ENCODE peak calls at places on chromosomes 2 and 18, in six cellular contexts. W is AG08395; U is activated T-cell treated with anti-CD3 and anti-CD28 coated beads for 48 hours; C is naive thymus-derived CD8-positive, alpha-beta T cell; M is tibial artery; Q is iris pigment epithelial cell. R is an unnamed sample.

GRCh38 chr18:40962784-40963183 is 992.2 kb upstream of the PIK3C3 start:
- DNase-seq in W (no peak), U (no peak), C (no peak), M (no peak), Q (peak), R (no peak)

GRCh38 chr2:19866741-19867140 is 35.0 kb downstream of the TTC32 start:
- DNase-seq in W (no peak), U (no peak), C (no peak), M (no peak), Q (no peak), R (no peak)

GRCh38 chr2:69641887-69642708 is 1.4 kb downstream of the AAK1 start:
- DNase-seq in W (no peak), U (no peak), C (no peak), M (no peak), Q (no peak), R (no peak)

GRCh38 chr18:28189400-28190239 is 12.7 kb upstream of the CDH2 start:
- DNase-seq in W (peak), U (no peak), C (no peak), M (no peak), Q (peak), R (no peak)

GRCh38 chr18:75173758-75174157 is 35.2 kb downstream of the PTGR3 start:
- DNase-seq in W (no peak), U (no peak), C (no peak), M (no peak), Q (no peak), R (no peak)

GRCh38 chr2:219442206-219443015 is 7.8 kb downstream of the SPEG start:
- DNase-seq in W (no peak), U (no peak), C (no peak), M (no peak), Q (no peak), R (no peak)

GRCh38 chr2:241598487-241598886 is 38.5 kb downstream of the THAP4 start:
- DNase-seq in W (no peak), U (no peak), C (no peak), M (no peak), Q (no peak), R (no peak)

GRCh38 chr2:61272421-61273070 is 110.6 kb downstream of the C2orf74 start:
- DNase-seq in W (peak), U (no peak), C (no peak), M (no peak), Q (peak), R (no peak)

GRCh38 chr2:96169868-96170507 is 24.7 kb upstream of the DUSP2 start:
- DNase-seq in W (no peak), U (no peak), C (no peak), M (no peak), Q (no peak), R (no peak)

GRCh38 chr18:48408727-48409590 is at the start of gene ZBTB7C:
- DNase-seq in W (peak), U (no peak), C (no peak), M (peak), Q (peak), R (no peak)

GRCh38 chr2:61658841-61659780 is 121.0 kb upstream of the XPO1 start:
- DNase-seq in W (peak), U (no peak), C (no peak), M (no peak), Q (peak), R (no peak)

GRCh38 chr2:9146656-9147055 is 60.0 kb upstream of the ASAP2 start:
- DNase-seq in W (no peak), U (no peak), C (no peak), M (no peak), Q (no peak), R (no peak)

GRCh38 chr2:233480490-233481202 is 85.9 kb downstream of the USP40 start:
- DNase-seq in W (no peak), U (no peak), C (no peak), M (peak), Q (no peak), R (peak)

GRCh38 chr18:5513947-5514346 is 29.9 kb downstream of the EPB41L3 start:
- DNase-seq in W (no peak), U (no peak), C (no peak), M (no peak), Q (no peak), R (no peak)

GRCh38 chr18:5456577-5457466 is 87.0 kb downstream of the EPB41L3 start:
- DNase-seq in W (peak), U (no peak), C (peak), M (no peak), Q (peak), R (no peak)

GRCh38 chr18:42446195-42446594 is 491.2 kb downstream of the PIK3C3 start:
- DNase-seq in W (peak), U (no peak), C (no peak), M (no peak), Q (peak), R (no peak)

GRCh38 chr18:36808681-36809080 is 20.1 kb downstream of the TPGS2 start:
- DNase-seq in W (peak), U (no peak), C (no peak), M (no peak), Q (peak), R (no peak)

GRCh38 chr2:23480991-23481797 is 96.2 kb downstream of the KLHL29 start:
- DNase-seq in W (peak), U (no peak), C (no peak), M (no peak), Q (peak), R (no peak)

GRCh38 chr2:52976132-52976949 is 791.3 kb upstream of the CHAC2 start:
- DNase-seq in W (no peak), U (no peak), C (no peak), M (no peak), Q (peak), R (no peak)

GRCh38 chr2:235960716-235961640 is 207.2 kb downstream of the GBX2 start:
- DNase-seq in W (no peak), U (no peak), C (no peak), M (no peak), Q (no peak), R (no peak)

GRCh38 chr2:160492401-160493226 is 993 bp downstream of the RBMS1 start:
- DNase-seq in W (peak), U (peak), C (peak), M (peak), Q (peak), R (no peak)

GRCh38 chr2:195477248-195477995 is 179.6 kb upstream of the SLC39A10 start:
- DNase-seq in W (no peak), U (no peak), C (no peak), M (no peak), Q (peak), R (no peak)

GRCh38 chr2:160295519-160296231 is 95.6 kb upstream of the ITGB6 start:
- DNase-seq in W (no peak), U (no peak), C (no peak), M (no peak), Q (no peak), R (no peak)

GRCh38 chr2:160582481-160583161 is 89.0 kb upstream of the RBMS1 start:
- DNase-seq in W (peak), U (no peak), C (no peak), M (no peak), Q (peak), R (no peak)

GRCh38 chr2:68121873-68122679 is 35.6 kb upstream of the PNO1 start:
- DNase-seq in W (peak), U (peak), C (peak), M (peak), Q (peak), R (peak)

GRCh38 chr2:175630319-175631246 is 371.5 kb downstream of the LNPK start:
- DNase-seq in W (no peak), U (no peak), C (no peak), M (no peak), Q (no peak), R (no peak)

GRCh38 chr2:133045787-133046186 is 375.8 kb upstream of the LYPD1 start:
- DNase-seq in W (no peak), U (no peak), C (no peak), M (no peak), Q (no peak), R (no peak)

GRCh38 chr2:235263205-235264120 is 230.4 kb upstream of the AGAP1 start:
- DNase-seq in W (peak), U (no peak), C (no peak), M (peak), Q (peak), R (no peak)

GRCh38 chr18:2672872-2673271 is 17.3 kb downstream of the SMCHD1 start:
- DNase-seq in W (no peak), U (no peak), C (no peak), M (no peak), Q (no peak), R (no peak)

GRCh38 chr2:227163445-227163997 is 484 bp downstream of the COL4A4 start:
- DNase-seq in W (no peak), U (no peak), C (no peak), M (no peak), Q (peak), R (no peak)

GRCh38 chr2:121634354-121635307 is 14.6 kb downstream of the CLASP1 start:
- DNase-seq in W (peak), U (no peak), C (no peak), M (no peak), Q (peak), R (no peak)

GRCh38 chr2:195533771-195534642 is 123.0 kb upstream of the SLC39A10 start:
- DNase-seq in W (peak), U (peak), C (no peak), M (peak), Q (peak), R (peak)

GRCh38 chr18:7059276-7059675 is 58.3 kb downstream of the LAMA1 start:
- DNase-seq in W (no peak), U (no peak), C (no peak), M (no peak), Q (no peak), R (no peak)

GRCh38 chr18:26543368-26543767 is 5.0 kb downstream of the KCTD1 start:
- DNase-seq in W (no peak), U (no peak), C (no peak), M (no peak), Q (no peak), R (no peak)

GRCh38 chr2:28348149-28348567 is 44.5 kb upstream of the FOSL2 start:
- DNase-seq in W (no peak), U (no peak), C (peak), M (no peak), Q (no peak), R (no peak)

GRCh38 chr2:203682688-203683130 is 23.7 kb upstream of the CD28 start:
- DNase-seq in W (peak), U (no peak), C (no peak), M (peak), Q (peak), R (peak)

R was measured in ascending aorta.